ENCODE peak calls at places on chromosomes 13 and 19, in six cellular contexts. R is IMR-90, Q is H1, W is H9, U is mesenchymal stem cell, L is mesendoderm. H is an unnamed sample.

GRCh38 chr13:97030705-97031452 is 36.6 kb upstream of the OXGR1 start:
- DNase-seq in R (peak; percentile 61), Q (no peak), W (no peak), U (peak; percentile 63), L (peak; percentile 67), H (peak; percentile 8)

GRCh38 chr13:30307194-30307965 is at the start of gene KATNAL1:
- DNase-seq in R (peak; percentile 57), Q (peak; percentile 83), W (peak; percentile 80), U (peak; percentile 83), L (peak; percentile 88), H (peak; percentile 82)

GRCh38 chr13:106052200-106052767 is 483.2 kb downstream of the EFNB2 start:
- DNase-seq in R (peak; percentile 48), Q (no peak), W (no peak), U (peak; percentile 73), L (no peak), H (no peak)

GRCh38 chr13:112467236-112467635 is 91.1 kb downstream of the SPACA7 start:
- DNase-seq in R (no peak), Q (peak; percentile 39), W (no peak), U (no peak), L (no peak), H (no peak)

GRCh38 chr19:13804830-13805683 is 9.8 kb downstream of the ZSWIM4 start:
- DNase-seq in R (no peak), Q (peak; percentile 82), W (peak; percentile 88), U (no peak), L (peak; percentile 80), H (no peak)

GRCh38 chr19:15191982-15192381 is 8.8 kb downstream of the NOTCH3 start:
- DNase-seq in R (no peak), Q (no peak), W (no peak), U (no peak), L (no peak), H (no peak)

GRCh38 chr19:43760941-43761340 is 6.2 kb upstream of the SMG9 start:
- DNase-seq in R (peak; percentile 37), Q (no peak), W (no peak), U (no peak), L (no peak), H (no peak)

GRCh38 chr19:48415395-48415794 is 21.9 kb downstream of the GRIN2D start:
- DNase-seq in R (peak; percentile 36), Q (peak; percentile 97), W (peak; percentile 94), U (peak; percentile 54), L (peak; percentile 93), H (no peak)

GRCh38 chr13:33918199-33918932 is 100.4 kb downstream of the RFC3 start:
- DNase-seq in R (peak; percentile 71), Q (no peak), W (no peak), U (peak; percentile 72), L (no peak), H (no peak)

GRCh38 chr13:32116210-32116609 is 84.6 kb downstream of the FRY start:
- DNase-seq in R (no peak), Q (no peak), W (no peak), U (no peak), L (no peak), H (no peak)

GRCh38 chr19:17469371-17470203 is 737 bp upstream of the SLC27A1 start:
- DNase-seq in R (peak; percentile 89), Q (peak; percentile 95), W (peak; percentile 97), U (peak; percentile 93), L (peak; percentile 99), H (peak; percentile 95)

GRCh38 chr19:32404213-32404938 is 1.2 kb upstream of the DPY19L3 start:
- DNase-seq in R (no peak), Q (no peak), W (peak; percentile 33), U (peak; percentile 31), L (peak; percentile 77), H (peak; percentile 26)

GRCh38 chr13:37058801-37059135 is 720 bp downstream of the SUPT20H start:
- DNase-seq in R (no peak), Q (no peak), W (peak; percentile 27), U (no peak), L (no peak), H (no peak)

GRCh38 chr13:113405481-113406300 is 41.8 kb upstream of the GRTP1 start:
- DNase-seq in R (no peak), Q (no peak), W (peak; percentile 30), U (no peak), L (no peak), H (no peak)

GRCh38 chr13:99996177-99996705 is 14.7 kb downstream of the ZIC2 start:
- DNase-seq in R (no peak), Q (no peak), W (no peak), U (peak; percentile 37), L (no peak), H (peak; percentile 45)

GRCh38 chr19:48196933-48197665 is 26.6 kb downstream of the ZSWIM9 start:
- DNase-seq in R (no peak), Q (no peak), W (no peak), U (no peak), L (peak; percentile 45), H (no peak)

GRCh38 chr13:95641961-95642621 is 2.4 kb downstream of the DZIP1 start:
- DNase-seq in R (peak; percentile 43), Q (peak; percentile 81), W (peak; percentile 76), U (peak; percentile 59), L (peak; percentile 57), H (peak; percentile 6)

GRCh38 chr19:32406161-32407003 is 812 bp downstream of the DPY19L3 start:
- DNase-seq in R (no peak), Q (no peak), W (no peak), U (peak; percentile 38), L (no peak), H (no peak)

GRCh38 chr19:14146789-14147216 is 10.4 kb upstream of the ASF1B start:
- DNase-seq in R (peak; percentile 84), Q (no peak), W (no peak), U (peak; percentile 65), L (no peak), H (no peak)

GRCh38 chr13:22073718-22074117 is 402.8 kb downstream of the FGF9 start:
- DNase-seq in R (no peak), Q (no peak), W (no peak), U (no peak), L (no peak), H (no peak)

GRCh38 chr13:24629320-24629719 is 50.9 kb upstream of the ATP12A start:
- DNase-seq in R (no peak), Q (no peak), W (no peak), U (peak; percentile 42), L (no peak), H (no peak)

GRCh38 chr19:1465191-1466016 is 13.6 kb downstream of the C19orf25 start:
- DNase-seq in R (peak; percentile 36), Q (peak; percentile 85), W (peak; percentile 81), U (peak; percentile 63), L (peak; percentile 75), H (no peak)

GRCh38 chr19:9075064-9075964 is 11.5 kb upstream of the OR1M1 start:
- DNase-seq in R (peak; percentile 83), Q (peak; percentile 57), W (peak; percentile 82), U (peak; percentile 72), L (peak; percentile 95), H (peak; percentile 40)

GRCh38 chr19:52825765-52826164 is 4.3 kb upstream of the ZNF28 start:
- DNase-seq in R (no peak), Q (no peak), W (no peak), U (no peak), L (no peak), H (no peak)

GRCh38 chr19:52823676-52824075 is 2.2 kb upstream of the ZNF28 start:
- DNase-seq in R (no peak), Q (no peak), W (no peak), U (no peak), L (no peak), H (no peak)
- H2BK15ac ChIP-seq in R (no peak overlapping the region), Q (no peak overlapping the region), W (no peak overlapping the region), U (no peak overlapping the region), L (no peak overlapping the region), H (no peak overlapping the region)

DNA sequence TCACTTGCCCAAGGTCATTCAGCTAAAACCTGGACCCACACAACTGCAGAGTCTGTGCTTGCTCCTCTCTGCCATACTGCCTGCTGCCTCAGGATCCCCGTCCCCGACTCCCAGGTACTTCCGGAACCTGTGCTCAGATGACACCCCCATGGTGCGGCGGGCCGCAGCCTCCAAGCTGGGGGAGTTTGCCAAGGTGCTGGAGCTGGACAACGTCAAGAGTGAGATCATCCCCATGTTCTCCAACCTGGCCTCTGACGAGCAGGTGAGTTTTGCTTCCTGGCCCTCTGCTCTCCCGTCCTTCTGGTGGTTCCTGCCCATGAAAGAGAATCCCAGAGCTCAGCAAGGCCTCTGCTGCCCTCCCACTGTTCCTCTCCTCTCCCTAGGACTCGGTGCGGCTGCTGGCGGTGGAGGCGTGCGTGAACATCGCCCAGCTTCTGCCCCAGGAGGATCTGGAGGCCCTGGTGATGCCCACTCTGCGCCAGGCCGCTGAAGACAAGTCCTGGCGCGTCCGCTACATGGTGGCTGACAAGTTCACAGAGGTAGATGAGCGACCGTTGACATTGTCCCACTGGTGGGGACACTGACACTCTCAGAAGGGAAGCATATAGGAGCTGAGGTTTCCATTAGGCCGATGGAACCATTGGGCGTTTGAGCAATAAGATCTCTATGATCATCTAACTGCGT is 22.9 kb downstream of the PPP2R1A start:
- DNase-seq in R (no peak), Q (no peak), W (no peak), U (no peak), L (no peak), H (no peak)
- H2BK15ac ChIP-seq in R (no peak overlapping the region), Q (no peak overlapping the region), W (no peak overlapping the region), U (no peak overlapping the region), L (no peak overlapping the region), H (no peak overlapping the region)

GRCh38 chr19:42335374-42335936 is 10.0 kb downstream of the MEGF8 start:
- DNase-seq in R (no peak), Q (no peak), W (no peak), U (no peak), L (no peak), H (no peak)

GRCh38 chr19:42333975-42334696 is 8.7 kb downstream of the MEGF8 start:
- DNase-seq in R (no peak), Q (no peak), W (no peak), U (no peak), L (no peak), H (no peak)

GRCh38 chr19:42335971-42336370 is 10.5 kb downstream of the MEGF8 start:
- DNase-seq in R (no peak), Q (no peak), W (no peak), U (no peak), L (no peak), H (no peak)

GRCh38 chr19:42333018-42333417 is 7.6 kb downstream of the MEGF8 start:
- DNase-seq in R (no peak), Q (no peak), W (no peak), U (no peak), L (no peak), H (no peak)

GRCh38 chr19:42334697-42335373 is 9.4 kb downstream of the MEGF8 start:
- DNase-seq in R (no peak), Q (no peak), W (no peak), U (no peak), L (no peak), H (no peak)
- H2BK15ac ChIP-seq in R (no peak overlapping the region), Q (no peak overlapping the region), W (no peak overlapping the region), U (no peak overlapping the region), L (no peak overlapping the region), H (no peak overlapping the region)

GRCh38 chr13:98278068-98278619 is 101.1 kb upstream of the RNF113B start:
- DNase-seq in R (no peak), Q (no peak), W (no peak), U (no peak), L (no peak), H (no peak)

GRCh38 chr13:98274921-98275487 is 97.9 kb upstream of the RNF113B start:
- DNase-seq in R (peak; percentile 87), Q (no peak), W (no peak), U (peak; percentile 68), L (no peak), H (no peak)

GRCh38 chr13:98276486-98276885 is 99.4 kb upstream of the RNF113B start:
- DNase-seq in R (peak; percentile 61), Q (no peak), W (no peak), U (no peak), L (no peak), H (no peak)

GRCh38 chr13:98273824-98274786 is 97.0 kb upstream of the RNF113B start:
- DNase-seq in R (peak; percentile 40), Q (no peak), W (peak; percentile 50), U (peak; percentile 70), L (peak; percentile 65), H (no peak)

GRCh38 chr13:98275711-98276171 is 98.7 kb upstream of the RNF113B start:
- DNase-seq in R (no peak), Q (no peak), W (no peak), U (peak; percentile 85), L (no peak), H (no peak)
- H2BK15ac ChIP-seq in R (peak overlapping the region; percentile 12), Q (no peak overlapping the region), W (no peak overlapping the region), U (no peak overlapping the region), L (no peak overlapping the region), H (no peak overlapping the region)